ENCODE peak calls at places on chromosomes 2 and 18, in four cellular contexts. R is K562, P is HepG2, O is GM12878. K is an unnamed sample.

GRCh38 chr2:41728757-41729338 is 319.0 kb upstream of the PKDCC start:
- DNase-seq in P (peak), R (no peak), O (no peak), K (no peak)

GRCh38 chr2:112084689-112085381 is 29.8 kb downstream of the TMEM87B start:
- DNase-seq in P (peak), O (no peak), R (no peak), K (no peak)

GRCh38 chr2:203804070-203804469 is 63.5 kb upstream of the CTLA4 start:
- DNase-seq in R (no peak), O (no peak), P (no peak), K (no peak)

GRCh38 chr18:34158881-34159690 is 65.6 kb downstream of the NOL4 start:
- DNase-seq in R (no peak), O (no peak), P (peak), K (peak)

GRCh38 chr18:58239879-58240278 is 195.9 kb downstream of the NEDD4L start:
- DNase-seq in P (no peak), O (no peak), R (no peak), K (no peak)

GRCh38 chr2:135151615-135152014 is 99.5 kb downstream of the RAB3GAP1 start:
- DNase-seq in O (no peak), P (peak), R (no peak), K (no peak)

GRCh38 chr2:26086155-26086634 is 52.3 kb downstream of the RAB10 start:
- DNase-seq in O (peak), P (no peak), R (no peak), K (no peak)

GRCh38 chr2:105869318-105869717 is 124.6 kb downstream of the NCK2 start:
- DNase-seq in R (no peak), O (no peak), P (no peak), K (no peak)

GRCh38 chr2:14633031-14633430 is 514 bp downstream of the LRATD1 start:
- DNase-seq in O (no peak), R (no peak), P (no peak), K (peak)

DNA sequence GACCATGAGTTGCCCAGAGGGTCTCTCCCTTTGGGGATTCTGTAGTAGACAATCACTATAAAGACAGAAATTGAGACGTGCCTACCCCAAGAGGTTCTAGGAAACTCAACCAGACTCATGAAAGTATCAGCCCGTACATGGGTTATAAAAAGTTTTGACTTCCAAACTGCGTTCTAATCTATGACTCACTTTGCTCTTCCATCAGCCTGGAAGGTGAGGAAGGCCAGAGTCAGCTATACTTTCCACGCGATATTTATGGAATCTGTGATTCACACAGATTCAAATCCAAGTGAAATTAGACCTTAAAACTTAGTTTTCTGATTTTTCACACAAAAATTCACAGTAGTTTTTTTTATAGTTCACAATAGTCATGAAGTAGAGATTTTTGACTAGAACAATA is 7.7 kb upstream of the LYPD1 start:
- DNase-seq in R (no peak), P (no peak), O (no peak), K (no peak)
- TF ChIP-seq USF2 in R (no peak), P (no peak), O (no peak), K (no peak)

DNA sequence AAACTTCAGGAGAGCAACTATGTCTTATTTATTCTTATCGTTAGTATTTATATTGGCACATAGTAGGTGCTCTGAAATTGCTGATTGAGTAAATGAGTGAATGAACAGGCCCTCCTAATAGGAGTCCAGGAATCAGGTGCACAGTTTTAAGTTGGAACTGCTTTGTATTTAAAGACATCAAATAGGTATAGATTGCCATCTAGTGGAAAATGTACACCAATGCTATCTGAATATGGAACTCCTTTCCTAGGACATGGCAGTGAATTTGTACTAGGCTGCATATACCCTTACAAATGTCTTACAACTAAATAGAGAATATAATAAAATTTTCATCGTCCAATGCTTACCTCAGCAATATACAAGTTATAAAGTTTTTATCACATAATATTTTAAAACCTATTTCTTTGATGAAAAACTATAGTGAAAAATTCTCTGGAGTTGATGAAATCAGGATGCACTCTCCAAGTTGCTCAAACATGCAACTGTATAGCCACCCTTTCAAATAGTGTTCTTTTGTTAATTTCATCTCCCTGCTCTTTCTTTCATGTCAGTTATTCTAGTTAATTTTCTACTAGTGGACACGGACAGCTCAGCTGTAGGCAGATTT is 318.9 kb upstream of the SYT4 start:
- DNase-seq in O (no peak), P (peak), R (peak), K (no peak)
- TF ChIP-seq NR2C2 in O (no peak), P (no peak), R (no peak), K (no peak)

GRCh38 chr2:157468931-157469708 is 25.2 kb upstream of the CYTIP start:
- DNase-seq in P (no peak), R (no peak), O (peak), K (no peak)
- TF ChIP-seq SP1 in P (no peak), R (no peak), O (peak), K (no peak)

GRCh38 chr2:75494137-75494769 is 66.5 kb downstream of the EVA1A start:
- DNase-seq in R (no peak), O (no peak), P (no peak), K (no peak)

GRCh38 chr2:75498907-75499306 is 61.8 kb downstream of the EVA1A start:
- DNase-seq in O (no peak), P (no peak), R (no peak), K (no peak)

GRCh38 chr2:75497256-75497655 is 63.5 kb downstream of the EVA1A start:
- DNase-seq in P (no peak), R (no peak), O (no peak), K (no peak)

GRCh38 chr2:75493230-75493629 is 67.5 kb downstream of the EVA1A start:
- DNase-seq in P (no peak), R (peak), O (no peak), K (peak)

GRCh38 chr2:75495862-75496261 is 64.9 kb downstream of the EVA1A start:
- DNase-seq in R (no peak), O (no peak), P (peak), K (no peak)
- TF ChIP-seq USF2 in R (no peak), O (no peak), P (no peak), K (no peak)

GRCh38 chr2:181368036-181368435 is 89.2 kb upstream of the ITGA4 start:
- DNase-seq in R (no peak), P (no peak), O (no peak), K (no peak)
- TF ChIP-seq NR2C2 in R (no peak), P (no peak), O (no peak), K (no peak)

DNA sequence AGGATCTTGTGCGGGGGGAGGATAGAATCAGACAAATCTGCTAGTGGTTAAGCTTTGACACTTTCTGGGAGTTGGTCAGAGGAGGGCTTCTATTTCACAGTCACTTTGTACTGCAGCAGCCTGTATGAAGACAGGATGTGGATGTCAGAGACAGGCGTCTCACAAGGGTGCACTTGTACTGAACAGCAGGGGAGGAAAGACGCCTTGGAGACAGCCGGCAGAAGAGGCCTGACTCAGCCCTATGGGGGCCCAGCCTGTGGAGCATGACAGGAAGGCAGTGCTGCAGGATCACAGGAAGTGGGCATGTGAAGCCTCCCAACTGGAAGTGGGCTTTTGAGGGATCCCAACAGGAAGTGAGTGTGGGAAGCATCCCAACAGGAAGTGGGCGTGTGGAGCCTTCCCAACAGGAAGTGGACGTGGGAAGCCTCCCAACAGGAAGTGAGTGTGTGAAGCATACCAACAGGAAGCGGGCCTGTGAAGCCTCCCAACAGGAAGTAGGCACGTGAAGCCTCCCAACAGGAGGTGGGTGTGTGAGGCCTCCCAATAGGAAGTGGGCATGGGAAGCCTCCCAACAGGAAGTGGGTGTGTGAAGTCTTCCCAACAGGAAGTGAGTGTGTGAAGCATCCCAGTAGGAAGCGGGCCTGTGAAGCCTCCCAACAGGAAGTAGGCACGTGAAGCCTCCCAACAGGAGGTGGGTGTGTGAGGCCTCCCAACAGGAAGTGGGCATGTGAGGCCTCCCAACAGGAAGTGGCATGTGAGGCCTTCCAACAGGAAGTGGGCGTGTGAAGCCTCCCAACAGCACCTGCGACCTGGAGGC is 212.3 kb downstream of the SNTG2 start:
- DNase-seq in O (no peak), R (no peak), P (no peak), K (no peak)
- TF ChIP-seq SP1 in O (no peak), R (no peak), P (no peak), K (no peak)

GRCh38 chr2:179444056-179444455 is 179.4 kb upstream of the SESTD1 start:
- DNase-seq in P (no peak), O (no peak), R (no peak), K (no peak)

GRCh38 chr2:179438653-179439052 is 174.0 kb upstream of the SESTD1 start:
- DNase-seq in O (no peak), P (no peak), R (no peak), K (no peak)

GRCh38 chr2:179443175-179443574 is 178.5 kb upstream of the SESTD1 start:
- DNase-seq in O (no peak), R (no peak), P (no peak), K (peak)

GRCh38 chr2:179441551-179441950 is 176.9 kb upstream of the SESTD1 start:
- DNase-seq in P (no peak), O (no peak), R (no peak), K (no peak)

DNA sequence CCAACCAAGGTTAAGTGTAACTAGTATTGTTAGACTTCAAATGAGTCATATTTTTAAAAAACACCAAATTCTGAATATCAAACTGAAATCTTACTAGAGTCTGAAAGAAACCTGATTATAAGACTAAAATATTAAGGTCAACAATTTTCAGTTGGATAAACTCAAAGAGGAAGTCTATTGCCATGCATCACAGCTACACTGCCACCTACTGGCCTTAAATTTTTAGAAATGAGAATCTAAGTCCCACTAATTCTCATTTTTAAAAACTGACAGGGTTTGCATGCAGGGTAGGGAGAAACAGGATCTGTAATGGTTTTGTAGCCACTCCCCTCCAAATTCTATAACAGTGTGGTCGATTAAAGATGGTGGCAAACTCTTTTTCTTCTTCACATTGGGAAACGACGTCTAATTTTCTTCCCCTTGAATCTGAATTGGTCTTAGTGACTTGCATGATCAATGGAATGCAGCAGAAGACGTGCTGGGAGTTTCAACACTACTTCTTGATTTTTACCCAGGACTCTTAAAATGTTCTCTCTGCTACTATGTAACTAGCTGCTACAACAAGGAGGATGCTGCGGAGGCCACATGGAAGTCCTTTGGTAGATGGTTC is 176.1 kb upstream of the SESTD1 start:
- DNase-seq in O (no peak), R (peak), P (peak), K (no peak)
- TF ChIP-seq USF2 in O (no peak), R (no peak), P (no peak), K (no peak)

GRCh38 chr2:191907091-191907490 is 60.2 kb upstream of the CAVIN2 start:
- DNase-seq in P (no peak), O (no peak), R (peak), K (no peak)

GRCh38 chr2:191910518-191910917 is 63.6 kb upstream of the CAVIN2 start:
- DNase-seq in R (no peak), P (no peak), O (no peak), K (no peak)

GRCh38 chr2:191905336-191905735 is 58.4 kb upstream of the CAVIN2 start:
- DNase-seq in R (no peak), O (no peak), P (no peak), K (no peak)

GRCh38 chr2:191908874-191909273 is 62.0 kb upstream of the CAVIN2 start:
- DNase-seq in R (no peak), P (no peak), O (no peak), K (no peak)

DNA sequence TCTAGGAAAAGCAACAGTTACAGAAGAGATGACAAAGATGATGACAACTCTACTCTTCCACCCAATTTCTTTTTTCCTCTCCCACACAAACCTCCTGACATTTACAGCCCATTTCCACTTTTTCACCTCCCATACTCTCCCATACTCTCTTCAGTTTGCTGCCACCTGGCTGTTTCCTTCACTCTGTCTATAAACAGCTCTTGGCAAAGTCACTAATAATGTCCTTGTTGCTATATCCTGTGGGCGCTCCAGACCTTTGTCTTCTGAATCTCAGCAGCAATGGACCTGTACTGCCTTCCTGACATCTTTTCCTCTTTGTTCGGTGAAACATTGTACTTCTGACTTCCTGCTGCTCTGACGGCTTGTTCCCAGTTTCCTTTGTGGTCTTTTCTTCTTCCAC is 60.7 kb upstream of the CAVIN2 start:
- DNase-seq in R (no peak), O (no peak), P (peak), K (no peak)
- TF ChIP-seq NR2C2 in R (no peak), O (no peak), P (no peak), K (no peak)

DNA sequence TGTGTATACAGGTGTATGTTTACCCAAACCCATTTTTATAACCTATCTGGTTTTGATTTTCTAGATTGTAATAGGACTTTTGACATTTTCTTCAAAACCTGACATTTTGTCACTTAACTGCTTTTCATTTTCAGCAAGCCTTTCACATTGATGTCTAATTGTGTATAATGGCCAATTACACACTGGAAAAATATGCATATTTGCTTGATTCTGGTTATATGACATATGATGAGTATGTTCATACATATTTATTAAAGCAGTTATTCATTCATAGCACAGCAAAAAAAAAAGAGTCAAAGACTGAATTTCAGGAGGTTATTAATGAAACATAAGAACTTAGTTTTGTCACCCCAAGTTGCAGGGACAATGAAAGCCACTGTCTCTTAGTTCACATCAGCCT is 307.7 kb upstream of the TNP1 start:
- DNase-seq in P (no peak), R (no peak), O (no peak), K (no peak)
- TF ChIP-seq SP1 in P (no peak), R (no peak), O (no peak), K (no peak)

DNA sequence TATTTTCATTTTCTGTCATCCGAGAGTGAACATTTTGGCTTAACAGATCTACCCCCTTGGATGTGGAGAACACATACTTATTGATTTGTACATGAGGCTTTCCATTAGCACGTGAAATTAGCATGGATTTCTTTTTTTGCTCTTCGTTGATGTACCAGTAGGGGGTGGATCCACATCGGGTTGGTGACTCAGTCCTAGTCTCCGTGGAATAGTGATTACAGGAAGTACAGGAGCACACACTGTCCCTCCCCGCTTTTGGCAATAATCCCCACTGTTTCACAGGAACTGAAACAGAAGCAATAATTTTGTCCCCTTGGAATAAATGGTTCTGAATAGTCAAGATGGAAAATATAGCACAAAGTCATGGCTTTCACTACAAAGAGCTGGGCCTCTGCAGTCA is 229.0 kb downstream of the GALR1 start:
- DNase-seq in R (peak), O (no peak), P (peak), K (no peak)
- TF ChIP-seq USF2 in R (no peak), O (no peak), P (no peak), K (no peak)